ENCODE peak calls at places on chromosomes 2 and 18, in seven cellular contexts. D is HepG2, G is SK-N-SH, S is right atrium auricular region, R is aorta, N is uterus, M is neuronal stem cell. F is an unnamed sample.

GRCh38 chr2:10514743-10515142 is 66.6 kb upstream of the ODC1 start:
- DNase-seq in S (no peak), R (no peak), G (peak), D (no peak), M (no peak), N (no peak), F (no peak)

GRCh38 chr2:25312958-25313710 is 28.6 kb downstream of the DNMT3A start:
- DNase-seq in M (no peak), D (no peak), N (no peak), G (no peak), R (no peak), S (no peak), F (no peak)

GRCh38 chr2:109174626-109175349 is 45.8 kb downstream of the SH3RF3 start:
- DNase-seq in D (no peak), N (no peak), S (no peak), G (no peak), R (no peak), M (no peak), F (no peak)

GRCh38 chr2:173448938-173449471 is 94.3 kb downstream of the CDCA7 start:
- DNase-seq in G (peak), N (peak), R (peak), D (peak), S (peak), M (peak), F (peak)

GRCh38 chr18:53457068-53457467 is 767.4 kb downstream of the MBD2 start:
- DNase-seq in G (no peak), S (no peak), M (no peak), R (no peak), N (no peak), D (no peak), F (no peak)

GRCh38 chr18:70981400-70982140 is 692.7 kb downstream of the SOCS6 start:
- DNase-seq in R (no peak), G (peak), M (no peak), D (no peak), N (no peak), S (no peak), F (no peak)

GRCh38 chr2:96631804-96632435 is 6.2 kb downstream of the KANSL3 start:
- DNase-seq in D (peak), N (no peak), G (no peak), S (no peak), M (no peak), R (no peak), F (no peak)

GRCh38 chr2:223599646-223600009 is 2.5 kb downstream of the SCG2 start:
- DNase-seq in R (no peak), D (no peak), N (no peak), M (no peak), G (no peak), S (no peak), F (no peak)

GRCh38 chr2:218398437-218399390 is 954 bp upstream of the CTDSP1 start:
- DNase-seq in S (peak), G (peak), N (peak), M (peak), D (peak), R (peak), F (peak)

GRCh38 chr2:83103602-83104001 is 1355.5 kb downstream of the SUCLG1 start:
- DNase-seq in S (no peak), M (no peak), R (no peak), G (no peak), N (no peak), D (no peak), F (no peak)

GRCh38 chr2:127664065-127664894 is 11.1 kb downstream of the LIMS2 start:
- DNase-seq in M (no peak), R (peak), D (no peak), G (no peak), N (peak), S (no peak), F (no peak)

GRCh38 chr2:222677981-222678380 is 6.5 kb downstream of the MOGAT1 start:
- DNase-seq in S (no peak), N (no peak), G (no peak), R (no peak), M (no peak), D (no peak), F (no peak)

GRCh38 chr18:51028201-51028805 is 1.7 kb upstream of the SMAD4 start:
- DNase-seq in G (no peak), M (no peak), R (no peak), S (no peak), N (no peak), D (peak), F (no peak)

GRCh38 chr18:13165636-13166423 is 52.7 kb upstream of the LDLRAD4 start:
- DNase-seq in N (no peak), S (no peak), R (no peak), D (no peak), G (no peak), M (no peak), F (no peak)

GRCh38 chr2:10144771-10145518 is 22.4 kb downstream of the RRM2 start:
- DNase-seq in D (no peak), R (no peak), N (no peak), M (no peak), S (no peak), G (no peak), F (no peak)

GRCh38 chr2:240933966-240934700 is 28.0 kb downstream of the CROCC2 start:
- DNase-seq in M (no peak), D (no peak), G (peak), N (peak), R (no peak), S (peak), F (no peak)

GRCh38 chr2:216606551-216607527 is 26.4 kb upstream of the IGFBP2 start:
- DNase-seq in D (no peak), M (peak), R (no peak), N (no peak), G (no peak), S (no peak), F (no peak)

GRCh38 chr2:166284359-166284758 is 91.4 kb downstream of the SCN9A start:
- DNase-seq in M (no peak), G (no peak), R (no peak), D (no peak), N (no peak), S (no peak), F (no peak)

GRCh38 chr18:79597176-79598045 is 82.2 kb upstream of the CTDP1 start:
- DNase-seq in N (peak), D (no peak), S (no peak), R (no peak), M (no peak), G (no peak), F (no peak)

GRCh38 chr2:99729104-99729503 is 239.3 kb upstream of the REV1 start:
- DNase-seq in D (no peak), G (peak), M (no peak), R (no peak), S (no peak), N (no peak), F (no peak)

GRCh38 chr2:171836151-171836910 is 57.7 kb downstream of the SLC25A12 start:
- DNase-seq in S (no peak), M (no peak), R (no peak), D (no peak), G (no peak), N (no peak), F (no peak)

GRCh38 chr2:52454962-52455361 is 1312.6 kb upstream of the CHAC2 start:
- DNase-seq in D (no peak), G (no peak), R (no peak), N (no peak), M (no peak), S (no peak), F (no peak)

GRCh38 chr2:105803337-105803736 is 58.6 kb downstream of the NCK2 start:
- DNase-seq in D (no peak), N (no peak), R (no peak), S (no peak), G (no peak), M (no peak), F (no peak)

GRCh38 chr2:172478353-172478752 is 51.0 kb downstream of the ITGA6 start:
- DNase-seq in G (no peak), S (no peak), N (no peak), R (no peak), D (no peak), M (no peak), F (no peak)

DNA sequence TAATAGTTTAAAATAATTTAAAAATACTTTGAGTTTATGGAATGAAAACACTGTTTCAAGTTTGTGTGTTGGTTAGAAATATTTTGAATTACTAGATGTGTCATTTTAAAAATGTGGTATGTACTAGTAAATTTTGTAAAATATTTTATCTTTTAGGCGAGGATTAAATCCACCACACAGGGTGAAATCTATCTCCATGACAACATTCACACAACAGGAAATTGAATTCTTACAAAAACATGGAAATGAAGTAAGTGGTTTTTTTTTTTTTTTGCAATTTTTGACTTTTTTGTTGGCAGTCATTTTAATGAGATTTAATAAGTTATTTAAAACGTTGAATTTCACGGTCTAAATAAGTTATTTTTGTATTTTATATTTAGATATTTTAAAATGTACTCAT is 19.4 kb downstream of the AGFG1 start:
- DNase-seq in G (no peak), S (no peak), D (no peak), M (no peak), N (no peak), R (no peak), F (no peak)
- H3K27ac ChIP-seq in G (no peak), S (no peak), D (no peak), M (no peak), N (no peak), R (no peak), F (no peak)

GRCh38 chr2:64649626-64650025 is 4.1 kb downstream of the SERTAD2 start:
- DNase-seq in S (no peak), G (no peak), N (no peak), R (no peak), D (peak), M (no peak), F (no peak)
- H3K27ac ChIP-seq in S (peak), G (no peak), N (no peak), R (no peak), D (peak), M (peak), F (no peak)

GRCh38 chr2:46857871-46858696 is 57.5 kb downstream of the MCFD2 start:
- DNase-seq in M (no peak), D (no peak), N (no peak), S (no peak), G (no peak), R (no peak), F (no peak)
- H3K27ac ChIP-seq in M (no peak), D (no peak), N (peak), S (no peak), G (peak), R (peak), F (no peak)

GRCh38 chr2:263022-263738 is 652 bp downstream of the SH3YL1 start:
- DNase-seq in M (no peak), N (no peak), G (no peak), S (no peak), D (no peak), R (no peak), F (no peak)
- H3K27ac ChIP-seq in M (no peak), N (no peak), G (no peak), S (peak), D (peak), R (no peak), F (no peak)

DNA sequence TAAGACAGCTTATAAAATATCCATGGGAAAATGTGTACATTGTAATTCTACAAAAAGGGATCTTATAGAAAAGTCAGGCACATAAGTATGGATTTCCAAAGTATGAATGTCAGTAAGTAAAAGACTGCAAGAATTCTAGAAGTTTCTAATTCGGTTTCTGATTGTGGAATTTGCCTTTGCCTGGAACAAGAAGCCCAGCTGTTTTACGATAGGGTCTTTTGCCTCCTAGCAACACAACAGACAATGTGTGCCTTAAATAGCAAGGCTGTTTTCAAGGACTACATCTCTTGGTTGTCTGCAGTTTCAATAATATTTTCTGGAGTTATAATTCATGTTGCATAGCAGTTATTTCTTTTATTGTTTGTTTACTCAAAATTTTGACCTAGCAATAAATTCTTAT is 312.9 kb downstream of the MTX2 start:
- DNase-seq in D (no peak), N (no peak), R (no peak), S (no peak), M (no peak), G (no peak), F (no peak)
- H3K27ac ChIP-seq in D (no peak), N (peak), R (no peak), S (no peak), M (no peak), G (peak), F (no peak)

DNA sequence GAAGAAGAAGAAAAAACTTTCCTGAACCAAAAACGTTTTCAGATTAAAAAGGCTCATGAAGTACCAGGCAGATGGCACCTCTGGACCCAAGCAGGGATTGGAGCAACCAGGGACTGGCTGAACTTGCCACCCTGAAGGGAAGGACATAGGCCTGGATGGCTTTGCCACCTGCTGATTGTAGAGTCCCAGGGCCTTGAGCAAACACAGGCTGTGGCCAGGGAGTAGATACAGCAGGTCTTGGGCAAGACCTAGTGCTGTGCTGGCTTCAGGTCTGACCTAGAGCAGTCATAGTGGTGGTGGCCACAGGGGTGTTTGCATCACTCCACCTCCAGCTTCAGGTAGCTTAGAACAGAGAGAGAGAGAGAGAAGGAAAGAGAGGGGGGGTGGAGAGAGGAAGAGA is 231.5 kb upstream of the FBXO11 start:
- DNase-seq in R (no peak), G (no peak), D (peak), S (no peak), M (no peak), N (no peak), F (no peak)
- H3K27ac ChIP-seq in R (no peak), G (no peak), D (no peak), S (no peak), M (no peak), N (no peak), F (no peak)

DNA sequence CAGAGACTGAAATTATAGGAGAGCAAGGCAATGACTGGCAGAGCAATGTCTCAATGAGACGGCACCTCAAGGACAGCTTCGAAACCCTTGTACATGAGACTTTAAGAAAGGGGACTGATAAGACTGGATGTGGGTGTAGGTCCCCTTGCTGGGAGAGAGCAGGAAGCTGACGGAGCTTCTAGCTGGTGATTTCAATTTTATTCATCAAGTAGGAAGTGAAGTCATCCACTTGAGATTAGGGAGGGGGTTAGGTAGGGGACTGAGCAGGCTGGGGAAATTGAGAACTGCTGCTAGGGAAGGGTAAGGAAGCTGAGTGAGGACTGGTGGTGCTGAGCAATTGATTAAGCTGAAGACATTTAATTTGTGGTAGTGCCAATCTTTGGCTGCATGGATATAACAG is 99.5 kb upstream of the ITGB6 start:
- DNase-seq in R (no peak), M (no peak), N (no peak), D (no peak), S (no peak), G (no peak), F (no peak)
- H3K27ac ChIP-seq in R (no peak), M (no peak), N (no peak), D (no peak), S (no peak), G (no peak), F (no peak)

GRCh38 chr2:237636578-237636977 is 9.2 kb downstream of the LRRFIP1 start:
- DNase-seq in R (no peak), S (no peak), D (no peak), G (no peak), M (no peak), N (no peak), F (no peak)
- H3K27ac ChIP-seq in R (no peak), S (no peak), D (no peak), G (no peak), M (no peak), N (no peak), F (no peak)

GRCh38 chr2:162582357-162582798 is 238.4 kb downstream of the GCA start:
- DNase-seq in S (no peak), G (no peak), R (no peak), D (peak), M (peak), N (no peak), F (no peak)
- H3K27ac ChIP-seq in S (no peak), G (no peak), R (no peak), D (peak), M (no peak), N (no peak), F (no peak)

GRCh38 chr2:160168878-160169277 is 31.2 kb downstream of the ITGB6 start:
- DNase-seq in D (no peak), S (no peak), M (no peak), R (no peak), N (no peak), G (no peak), F (no peak)

GRCh38 chr2:160165996-160166395 is 34.1 kb downstream of the ITGB6 start:
- DNase-seq in R (no peak), G (no peak), D (no peak), N (no peak), M (no peak), S (no peak), F (no peak)

GRCh38 chr2:160167089-160167488 is 33.0 kb downstream of the ITGB6 start:
- DNase-seq in M (no peak), N (no peak), R (no peak), D (no peak), S (no peak), G (no peak), F (no peak)

GRCh38 chr2:160169401-160169918 is 30.6 kb downstream of the ITGB6 start:
- DNase-seq in S (no peak), N (no peak), M (no peak), R (no peak), D (no peak), G (no peak), F (no peak)

DNA sequence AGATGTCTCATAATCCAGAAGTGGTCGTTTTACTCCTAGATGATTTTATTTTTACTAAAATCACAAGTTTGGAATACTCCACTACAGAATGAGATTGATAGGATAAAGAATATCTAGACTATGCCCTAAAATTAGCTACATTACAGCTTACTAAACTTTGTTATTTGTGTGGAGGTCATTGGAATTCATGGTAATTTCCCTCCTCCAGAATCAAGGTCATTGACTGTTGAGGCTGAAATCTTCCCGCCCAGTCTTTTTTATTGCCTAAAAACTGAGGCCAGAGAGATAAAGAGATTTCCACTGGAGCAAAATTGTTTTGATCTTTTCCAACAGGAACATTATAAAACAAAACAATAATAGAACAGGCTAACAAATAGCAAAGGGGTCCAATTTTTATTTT is 35.0 kb downstream of the ITGB6 start:
- DNase-seq in N (no peak), M (no peak), S (no peak), G (no peak), D (no peak), R (no peak), F (no peak)
- H3K27ac ChIP-seq in N (peak), M (no peak), S (no peak), G (no peak), D (no peak), R (no peak), F (no peak)

F was measured in caudate nucleus.